ENCODE peak calls at places on chromosomes 3 and 15, in six cellular contexts. One of them, this sample, is unnamed.

GRCh38 chr3:140910860-140911259 is 30.8 kb upstream of the SLC25A36 start:
- DNase-seq in AG04449: no peak
- DNase-seq in endodermal cell: peak; percentile 77
- DNase-seq in Peyer's patch: no peak
- DNase-seq in H1: peak; percentile 66
- DNase-seq in AG04450: no peak
- DNase-seq in this sample: no peak

GRCh38 chr3:187291512-187292132 is at the start of gene MASP1:
- DNase-seq in Peyer's patch: no peak
- DNase-seq in H1: no peak
- DNase-seq in AG04449: no peak
- DNase-seq in AG04450: no peak
- DNase-seq in endodermal cell: peak; percentile 79
- DNase-seq in this sample: no peak

GRCh38 chr3:64038252-64038651 is 15.0 kb upstream of the PSMD6 start:
- DNase-seq in AG04450: no peak
- DNase-seq in endodermal cell: no peak
- DNase-seq in AG04449: no peak
- DNase-seq in H1: no peak
- DNase-seq in Peyer's patch: no peak
- DNase-seq in this sample: no peak

GRCh38 chr3:126422571-126423091 is 27.9 kb downstream of the CFAP100 start:
- DNase-seq in AG04450: no peak
- DNase-seq in Peyer's patch: peak; percentile 38
- DNase-seq in endodermal cell: peak; percentile 44
- DNase-seq in H1: peak; percentile 47
- DNase-seq in AG04449: no peak
- DNase-seq in this sample: no peak

GRCh38 chr3:83934208-83935150 is 1024.3 kb upstream of the CADM2 start:
- DNase-seq in H1: no peak
- DNase-seq in AG04450: no peak
- DNase-seq in endodermal cell: no peak
- DNase-seq in Peyer's patch: no peak
- DNase-seq in AG04449: no peak
- DNase-seq in this sample: no peak

GRCh38 chr15:37017031-37017625 is 83.2 kb downstream of the MEIS2 start:
- DNase-seq in Peyer's patch: no peak
- DNase-seq in H1: no peak
- DNase-seq in endodermal cell: no peak
- DNase-seq in AG04450: no peak
- DNase-seq in AG04449: no peak
- DNase-seq in this sample: no peak

GRCh38 chr3:124793054-124793740 is 62.9 kb downstream of the UMPS start:
- DNase-seq in H1: no peak
- DNase-seq in AG04450: no peak
- DNase-seq in Peyer's patch: no peak
- DNase-seq in AG04449: no peak
- DNase-seq in endodermal cell: peak; percentile 17
- DNase-seq in this sample: no peak

GRCh38 chr3:61617651-61618050 is 56.3 kb downstream of the PTPRG start:
- DNase-seq in Peyer's patch: no peak
- DNase-seq in AG04449: no peak
- DNase-seq in AG04450: no peak
- DNase-seq in endodermal cell: no peak
- DNase-seq in H1: no peak
- DNase-seq in this sample: no peak

GRCh38 chr3:24640330-24640877 is 145.8 kb upstream of the THRB start:
- DNase-seq in H1: no peak
- DNase-seq in endodermal cell: no peak
- DNase-seq in AG04449: no peak
- DNase-seq in Peyer's patch: no peak
- DNase-seq in AG04450: no peak
- DNase-seq in this sample: peak; percentile 20

GRCh38 chr3:108488631-108489030 is 21.8 kb downstream of the MYH15 start:
- DNase-seq in H1: no peak
- DNase-seq in AG04450: peak; percentile 27
- DNase-seq in endodermal cell: no peak
- DNase-seq in Peyer's patch: no peak
- DNase-seq in AG04449: no peak
- DNase-seq in this sample: no peak

GRCh38 chr3:115239717-115240116 is 92.6 kb upstream of the ZBTB20 start:
- DNase-seq in H1: no peak
- DNase-seq in AG04449: peak; percentile 92
- DNase-seq in Peyer's patch: peak; percentile 46
- DNase-seq in AG04450: peak; percentile 86
- DNase-seq in endodermal cell: no peak
- DNase-seq in this sample: peak; percentile 71

GRCh38 chr15:67013696-67014095 is 51.7 kb upstream of the SMAD3 start:
- DNase-seq in H1: peak; percentile 57
- DNase-seq in AG04449: no peak
- DNase-seq in endodermal cell: peak; percentile 80
- DNase-seq in AG04450: peak; percentile 33
- DNase-seq in Peyer's patch: no peak
- DNase-seq in this sample: peak; percentile 90

GRCh38 chr3:187281191-187281714 is 10.3 kb downstream of the MASP1 start:
- DNase-seq in endodermal cell: peak; percentile 70
- DNase-seq in AG04450: peak; percentile 92
- DNase-seq in AG04449: peak; percentile 83
- DNase-seq in Peyer's patch: no peak
- DNase-seq in H1: no peak
- DNase-seq in this sample: no peak

GRCh38 chr3:152304160-152304559 is 35.4 kb downstream of the MBNL1 start:
- DNase-seq in Peyer's patch: no peak
- DNase-seq in endodermal cell: no peak
- DNase-seq in AG04449: no peak
- DNase-seq in H1: no peak
- DNase-seq in AG04450: no peak
- DNase-seq in this sample: no peak

GRCh38 chr3:64974401-64974800 is 286.6 kb upstream of the ADAMTS9 start:
- DNase-seq in Peyer's patch: no peak
- DNase-seq in endodermal cell: no peak
- DNase-seq in H1: no peak
- DNase-seq in AG04449: no peak
- DNase-seq in AG04450: no peak
- DNase-seq in this sample: no peak

GRCh38 chr3:127006781-127007436 is 24.0 kb downstream of the PLXNA1 start:
- DNase-seq in H1: no peak
- DNase-seq in AG04450: no peak
- DNase-seq in Peyer's patch: no peak
- DNase-seq in endodermal cell: no peak
- DNase-seq in AG04449: no peak
- DNase-seq in this sample: no peak

GRCh38 chr3:194328080-194328571 is 23.0 kb downstream of the CPN2 start:
- DNase-seq in endodermal cell: no peak
- DNase-seq in H1: no peak
- DNase-seq in AG04450: no peak
- DNase-seq in AG04449: no peak
- DNase-seq in Peyer's patch: no peak
- DNase-seq in this sample: no peak

GRCh38 chr3:84194032-84194431 is 764.8 kb upstream of the CADM2 start:
- DNase-seq in Peyer's patch: no peak
- DNase-seq in AG04449: no peak
- DNase-seq in endodermal cell: no peak
- DNase-seq in AG04450: no peak
- DNase-seq in H1: no peak
- DNase-seq in this sample: no peak

GRCh38 chr3:107345968-107346367 is 31.3 kb upstream of the CCDC54 start:
- DNase-seq in AG04450: no peak
- DNase-seq in AG04449: no peak
- DNase-seq in H1: no peak
- DNase-seq in Peyer's patch: no peak
- DNase-seq in endodermal cell: no peak
- DNase-seq in this sample: no peak

GRCh38 chr15:51888593-51889195 is 59.2 kb downstream of the TMOD3 start:
- DNase-seq in Peyer's patch: no peak
- DNase-seq in endodermal cell: no peak
- DNase-seq in H1: no peak
- DNase-seq in AG04450: no peak
- DNase-seq in AG04449: no peak
- DNase-seq in this sample: no peak

GRCh38 chr3:45786801-45787495 is 9.4 kb downstream of the SLC6A20 start:
- DNase-seq in endodermal cell: peak; percentile 24
- DNase-seq in H1: peak; percentile 22
- DNase-seq in AG04450: no peak
- DNase-seq in AG04449: no peak
- DNase-seq in Peyer's patch: no peak
- DNase-seq in this sample: no peak

GRCh38 chr15:99969261-99969960 is 236.2 kb upstream of the LYSMD4 start:
- DNase-seq in AG04449: no peak
- DNase-seq in Peyer's patch: peak; percentile 30
- DNase-seq in endodermal cell: peak; percentile 13
- DNase-seq in AG04450: no peak
- DNase-seq in H1: no peak
- DNase-seq in this sample: no peak

GRCh38 chr15:99967841-99968371 is 234.7 kb upstream of the LYSMD4 start:
- DNase-seq in Peyer's patch: peak; percentile 22
- DNase-seq in endodermal cell: peak; percentile 24
- DNase-seq in AG04449: no peak
- DNase-seq in AG04450: no peak
- DNase-seq in H1: no peak
- DNase-seq in this sample: no peak

GRCh38 chr15:99974246-99974645 is 241.0 kb upstream of the LYSMD4 start:
- DNase-seq in H1: no peak
- DNase-seq in Peyer's patch: no peak
- DNase-seq in AG04449: no peak
- DNase-seq in AG04450: no peak
- DNase-seq in endodermal cell: no peak
- DNase-seq in this sample: no peak

GRCh38 chr15:99973351-99973750 is 240.1 kb upstream of the LYSMD4 start:
- DNase-seq in endodermal cell: no peak
- DNase-seq in H1: no peak
- DNase-seq in AG04449: no peak
- DNase-seq in AG04450: no peak
- DNase-seq in Peyer's patch: no peak
- DNase-seq in this sample: no peak

GRCh38 chr15:99970891-99971330 is 237.7 kb upstream of the LYSMD4 start:
- DNase-seq in endodermal cell: no peak
- DNase-seq in AG04450: no peak
- DNase-seq in Peyer's patch: no peak
- DNase-seq in AG04449: no peak
- DNase-seq in H1: no peak
- DNase-seq in this sample: no peak
- H3K4me3 ChIP-seq in endodermal cell: no peak overlapping the region
- H3K4me3 ChIP-seq in AG04450: no peak overlapping the region
- H3K4me3 ChIP-seq in Peyer's patch: no peak overlapping the region
- H3K4me3 ChIP-seq in AG04449: no peak overlapping the region
- H3K4me3 ChIP-seq in H1: no peak overlapping the region
- H3K4me3 ChIP-seq in this sample: no peak overlapping the region

DNA sequence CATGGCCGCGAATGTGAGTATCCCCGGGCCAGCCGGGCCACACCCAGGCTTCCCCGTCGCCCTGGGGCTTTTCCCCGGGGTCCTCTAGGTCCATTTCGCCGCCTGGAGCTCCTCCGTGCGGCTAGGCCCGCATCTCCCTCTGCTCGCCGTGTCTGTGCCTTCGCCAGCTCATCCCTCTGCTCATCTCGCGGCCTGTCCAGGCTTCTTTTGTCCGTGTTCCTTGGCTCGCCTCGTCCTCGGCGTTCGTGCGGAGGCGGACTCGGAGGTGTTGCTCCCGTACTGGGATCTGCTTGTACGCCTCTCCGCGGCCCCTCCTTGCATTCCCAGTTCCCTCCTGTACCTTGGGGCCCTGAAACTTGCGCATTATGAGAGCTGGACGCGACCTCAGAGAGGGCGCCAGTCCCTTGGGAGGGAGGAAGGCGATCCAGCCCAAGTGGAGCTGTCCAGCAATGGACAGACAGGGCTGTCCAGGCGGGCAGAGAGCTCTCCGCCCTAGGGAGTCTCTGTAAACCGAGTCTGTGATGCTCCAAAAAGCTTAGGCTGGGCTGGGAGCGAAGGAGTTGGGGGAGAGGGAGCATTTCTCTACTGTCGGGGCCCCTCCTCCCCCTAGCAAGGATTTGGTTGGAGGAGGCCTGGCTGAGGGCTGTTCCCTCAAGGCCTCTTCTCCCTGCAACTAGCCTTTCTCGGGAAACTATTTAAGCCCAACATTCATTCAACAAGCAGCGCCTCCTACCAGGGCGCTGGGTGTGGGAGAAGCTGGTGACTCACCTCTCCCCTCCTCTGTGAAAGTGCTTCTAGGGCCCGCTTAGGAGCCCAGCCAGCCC is 553 bp downstream of the TMEM43 start:
- DNase-seq in AG04450: peak; percentile 74
- DNase-seq in endodermal cell: peak; percentile 88
- DNase-seq in AG04449: peak; percentile 86
- DNase-seq in Peyer's patch: peak; percentile 83
- DNase-seq in H1: peak; percentile 67
- DNase-seq in this sample: peak; percentile 76
- TF ChIP-seq CTCF in AG04450: peak; percentile 34
- TF ChIP-seq CTCF in endodermal cell: no peak
- TF ChIP-seq CTCF in AG04449: peak; percentile 40
- TF ChIP-seq CTCF in Peyer's patch: no peak
- TF ChIP-seq CTCF in H1: no peak
- TF ChIP-seq CTCF in this sample: no peak

GRCh38 chr15:77181305-77182074 is 110.6 kb upstream of the TSPAN3 start:
- DNase-seq in endodermal cell: no peak
- DNase-seq in H1: no peak
- DNase-seq in Peyer's patch: peak; percentile 57
- DNase-seq in AG04450: no peak
- DNase-seq in AG04449: no peak
- DNase-seq in this sample: no peak
- H3K4me3 ChIP-seq in endodermal cell: no peak overlapping the region
- H3K4me3 ChIP-seq in H1: no peak overlapping the region
- H3K4me3 ChIP-seq in Peyer's patch: no peak overlapping the region
- H3K4me3 ChIP-seq in AG04450: no peak overlapping the region
- H3K4me3 ChIP-seq in AG04449: no peak overlapping the region
- H3K4me3 ChIP-seq in this sample: no peak overlapping the region

GRCh38 chr15:95259965-95260364 is 1028.6 kb downstream of the MCTP2 start:
- DNase-seq in AG04450: no peak
- DNase-seq in Peyer's patch: no peak
- DNase-seq in endodermal cell: peak; percentile 49
- DNase-seq in AG04449: no peak
- DNase-seq in H1: no peak
- DNase-seq in this sample: no peak

GRCh38 chr15:95261546-95261945 is 1030.2 kb downstream of the MCTP2 start:
- DNase-seq in AG04449: no peak
- DNase-seq in Peyer's patch: no peak
- DNase-seq in H1: no peak
- DNase-seq in AG04450: no peak
- DNase-seq in endodermal cell: no peak
- DNase-seq in this sample: no peak

GRCh38 chr15:95262866-95263564 is 1031.7 kb downstream of the MCTP2 start:
- DNase-seq in AG04450: no peak
- DNase-seq in Peyer's patch: no peak
- DNase-seq in AG04449: no peak
- DNase-seq in endodermal cell: no peak
- DNase-seq in H1: no peak
- DNase-seq in this sample: peak; percentile 66

GRCh38 chr15:95260856-95261255 is 1029.5 kb downstream of the MCTP2 start:
- DNase-seq in Peyer's patch: no peak
- DNase-seq in AG04449: no peak
- DNase-seq in H1: no peak
- DNase-seq in endodermal cell: no peak
- DNase-seq in AG04450: no peak
- DNase-seq in this sample: no peak

GRCh38 chr15:95259513-95259912 is 1028.2 kb downstream of the MCTP2 start:
- DNase-seq in Peyer's patch: peak; percentile 71
- DNase-seq in endodermal cell: peak; percentile 85
- DNase-seq in AG04450: peak; percentile 62
- DNase-seq in AG04449: no peak
- DNase-seq in H1: peak; percentile 61
- DNase-seq in this sample: peak; percentile 81
- TF ChIP-seq CTCF in Peyer's patch: peak; percentile 37
- TF ChIP-seq CTCF in endodermal cell: peak; percentile 87
- TF ChIP-seq CTCF in AG04450: peak; percentile 82
- TF ChIP-seq CTCF in AG04449: peak; percentile 68
- TF ChIP-seq CTCF in H1: peak; percentile 59
- TF ChIP-seq CTCF in this sample: peak; percentile 75

This sample was measured in astrocyte of the cerebellum.